ENCODE peak calls at places on chromosomes 7 and 10, in four cellular contexts. B is NCI-H2029 treated with DMSO at 0.1 percent for 48 hours, O is fibroblast of lung, W is occipital lobe. M is an unnamed sample.
A peak's percentile ranks its signal among the peaks of the same experiment; 100 is the strongest.

GRCh38 chr10:49133706-49134248 is at the start of gene FAM170B:
- DNase-seq in B (no peak), W (no peak), O (no peak), M (no peak)

GRCh38 chr7:17598846-17599245 is 300.4 kb downstream of the AHR start:
- DNase-seq in B (no peak), W (no peak), O (peak; percentile 22), M (no peak)

GRCh38 chr7:40329601-40330153 is 194.9 kb downstream of the SUGCT start:
- DNase-seq in W (peak; percentile 4), B (peak; percentile 30), O (peak; percentile 57), M (no peak)

GRCh38 chr10:119755446-119755845 is 29.6 kb downstream of the INPP5F start:
- DNase-seq in W (no peak), O (peak; percentile 72), B (no peak), M (no peak)

GRCh38 chr7:96004598-96004997 is 232.2 kb downstream of the DYNC1I1 start:
- DNase-seq in W (no peak), B (no peak), O (peak; percentile 5), M (no peak)

GRCh38 chr7:157476654-157477549 is 140.1 kb downstream of the DNAJB6 start:
- DNase-seq in O (no peak), W (no peak), B (no peak), M (no peak)

GRCh38 chr10:132232553-132232949 is 45.8 kb downstream of the DPYSL4 start:
- DNase-seq in W (no peak), O (no peak), B (no peak), M (no peak)

GRCh38 chr7:158166386-158167340 is 421.0 kb downstream of the PTPRN2 start:
- DNase-seq in O (no peak), B (no peak), W (no peak), M (no peak)

GRCh38 chr7:739455-739963 is 12.4 kb upstream of the PRKAR1B start:
- DNase-seq in W (no peak), O (no peak), B (no peak), M (no peak)

GRCh38 chr10:74418285-74418872 is 267.4 kb downstream of the ADK start:
- DNase-seq in B (peak; percentile 85), W (peak; percentile 2), O (peak; percentile 16), M (no peak)

GRCh38 chr10:118234654-118235053 is 107.5 kb downstream of the FAM204A start:
- DNase-seq in O (no peak), W (no peak), B (no peak), M (no peak)

GRCh38 chr7:23490357-23491131 is 20.3 kb upstream of the IGF2BP3 start:
- DNase-seq in O (peak; percentile 25), B (no peak), W (peak; percentile 23), M (peak; percentile 38)

GRCh38 chr10:5504146-5505072 is 5.0 kb upstream of the CALML5 start:
- DNase-seq in O (no peak), W (no peak), B (no peak), M (no peak)